ENCODE peak calls at places on chromosomes 12 and 14, in eight cellular contexts. X is MM.1S, P is neuronal stem cell, V is K562, T is H9, K is IMR-90, I is fibroblast of lung, R is mesenchymal stem cell. Q is an unnamed sample. For H3K27me3, the result is how much of the 10 kb centered on the place peaks cover.

GRCh38 chr12:94151577-94151976 is 3.2 kb downstream of the PLXNC1 start:
- DNase-seq in X (peak), T (no peak), I (no peak), P (no peak), V (no peak), K (no peak), R (no peak), Q (no peak)

GRCh38 chr14:75821828-75822521 is 159.8 kb downstream of the TGFB3 start:
- DNase-seq in R (peak), V (no peak), X (no peak), P (no peak), K (peak), I (peak), T (no peak), Q (no peak)

GRCh38 chr14:32621585-32621984 is 292.5 kb downstream of the AKAP6 start:
- DNase-seq in I (no peak), T (no peak), K (no peak), P (no peak), V (no peak), R (no peak), X (no peak), Q (no peak)

GRCh38 chr12:121810833-121811433 is 7.1 kb downstream of the SETD1B start:
- DNase-seq in V (no peak), I (no peak), K (no peak), X (no peak), P (no peak), R (peak), T (no peak), Q (no peak)

GRCh38 chr14:54348001-54348611 is 48.7 kb upstream of the CDKN3 start:
- DNase-seq in X (peak), V (peak), R (peak), K (peak), P (peak), I (peak), T (no peak), Q (no peak)

GRCh38 chr14:31263485-31264133 is 56.0 kb upstream of the HECTD1 start:
- DNase-seq in X (no peak), P (no peak), K (peak), T (no peak), I (peak), V (no peak), R (peak), Q (peak)

GRCh38 chr12:65494537-65494936 is 216.1 kb downstream of the MSRB3 start:
- DNase-seq in T (no peak), R (peak), P (no peak), I (no peak), K (no peak), V (no peak), X (no peak), Q (no peak)

GRCh38 chr12:49767333-49767732 is 26.0 kb downstream of the TMBIM6 start:
- DNase-seq in T (no peak), I (no peak), P (no peak), K (no peak), X (no peak), V (no peak), R (no peak), Q (no peak)

GRCh38 chr14:42110167-42110566 is 503.5 kb downstream of the LRFN5 start:
- DNase-seq in I (peak), R (peak), X (peak), V (no peak), P (no peak), K (peak), T (peak), Q (peak)

GRCh38 chr14:88326352-88327103 is 3.5 kb upstream of the KCNK10 start:
- DNase-seq in R (no peak), V (no peak), K (no peak), I (no peak), X (no peak), T (peak), P (no peak), Q (no peak)

GRCh38 chr12:100826323-100826722 is 31.7 kb downstream of the ANO4 start:
- DNase-seq in T (peak), X (peak), R (peak), I (peak), P (peak), K (peak), V (peak), Q (peak)

GRCh38 chr12:1880876-1881275 is 37.6 kb downstream of the CACNA2D4 start:
- DNase-seq in P (no peak), X (no peak), R (no peak), V (no peak), I (no peak), T (peak), K (no peak), Q (no peak)

GRCh38 chr12:70660620-70661219 is 23.5 kb upstream of the PTPRB start:
- DNase-seq in V (peak), P (no peak), K (peak), R (peak), T (no peak), I (peak), X (peak), Q (peak)

GRCh38 chr14:74793506-74794155 is 30.5 kb downstream of the YLPM1 start:
- DNase-seq in V (peak), P (no peak), T (no peak), K (no peak), I (no peak), R (peak), X (no peak), Q (no peak)

GRCh38 chr14:103126873-103127304 is 3.6 kb downstream of the TNFAIP2 start:
- DNase-seq in K (no peak), R (no peak), I (no peak), X (no peak), T (peak), V (no peak), P (peak), Q (no peak)

GRCh38 chr14:29584992-29585391 is 342.7 kb downstream of the PRKD1 start:
- DNase-seq in R (peak), X (no peak), I (peak), T (peak), P (peak), K (peak), V (no peak), Q (peak)

GRCh38 chr12:50786498-50787231 is 22.8 kb downstream of the ATF1 start:
- DNase-seq in I (peak), T (no peak), R (peak), V (no peak), P (no peak), X (no peak), K (peak), Q (peak)

GRCh38 chr14:51880810-51881580 is 20.6 kb downstream of the GNG2 start:
- DNase-seq in P (no peak), T (no peak), R (peak), V (no peak), K (no peak), X (no peak), I (no peak), Q (peak)

DNA sequence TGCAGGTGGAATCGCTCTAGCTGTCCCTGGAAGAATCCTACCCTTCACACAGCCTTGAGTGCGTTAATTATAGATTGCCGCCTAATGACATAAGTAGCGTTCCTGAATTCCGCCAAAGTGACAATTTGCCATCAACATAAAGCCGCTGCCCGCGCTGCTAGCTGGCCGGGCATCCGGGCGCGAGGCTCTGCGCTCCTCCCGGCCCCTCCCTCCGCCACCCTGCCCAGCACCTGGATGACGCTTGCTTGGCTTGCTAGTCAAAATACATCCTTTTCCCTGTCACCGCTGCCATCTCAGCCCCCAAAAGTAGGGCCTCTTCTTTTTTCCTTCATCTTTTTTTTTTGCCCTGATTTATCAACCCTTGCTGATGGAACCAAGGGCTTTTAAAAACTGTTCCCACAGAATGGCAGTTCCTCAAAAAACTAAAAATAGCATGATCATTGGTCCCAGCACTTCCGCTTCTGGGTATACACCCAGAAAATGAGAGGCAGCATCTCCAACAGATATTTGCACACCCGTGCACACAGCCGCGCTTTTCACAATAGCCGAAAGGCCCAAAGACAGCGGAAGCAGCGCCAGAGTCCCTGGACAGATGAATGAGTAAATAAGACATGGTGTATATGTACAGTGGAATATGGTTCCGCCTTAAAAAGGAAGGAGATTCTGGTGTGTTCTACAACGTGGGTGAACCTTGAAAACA is 235.3 kb downstream of the BCL11B start:
- DNase-seq in P (no peak), I (no peak), R (no peak), V (no peak), X (no peak), K (no peak), T (no peak), Q (no peak)
- H2AFZ ChIP-seq in P (no peak), I (no peak), R (no peak), V (no peak), X (no peak), K (no peak), T (no peak), Q (peak)

DNA sequence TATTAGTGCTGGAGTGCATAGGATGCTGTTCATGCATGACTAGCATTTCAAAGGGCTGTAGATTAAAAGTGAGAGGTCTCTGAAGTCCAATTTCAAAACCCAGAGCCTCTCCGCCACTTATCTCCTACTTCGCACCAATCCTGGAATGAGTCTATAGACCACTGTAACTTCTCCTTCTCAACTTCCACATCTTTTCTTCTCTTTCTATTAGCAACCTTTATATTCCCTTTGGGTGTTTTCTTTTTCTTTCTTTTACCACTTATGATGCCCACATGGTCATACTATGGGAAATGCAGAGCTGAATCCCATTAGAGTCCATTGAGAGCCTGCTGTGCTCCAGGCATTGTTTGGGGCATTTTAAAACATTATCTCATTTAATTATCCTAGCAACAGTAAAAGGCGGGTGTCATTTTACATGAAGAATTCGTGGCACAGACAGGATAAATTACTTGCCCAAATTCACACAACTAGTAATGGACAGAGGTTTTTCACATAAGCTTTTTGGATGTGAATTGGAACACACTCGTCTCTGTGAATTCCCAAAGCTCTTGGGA is 77.6 kb upstream of the EEA1 start:
- DNase-seq in V (no peak), T (no peak), R (no peak), X (no peak), I (no peak), K (no peak), P (no peak), Q (no peak)
- H3K27ac ChIP-seq in V (no peak), T (no peak), R (no peak), X (no peak), I (no peak), K (no peak), P (no peak), Q (no peak)

GRCh38 chr12:131571827-131572226 is 139.1 kb upstream of the SFSWAP start:
- DNase-seq in V (peak), X (no peak), K (no peak), I (no peak), R (no peak), P (no peak), T (no peak), Q (no peak)
- H3K27me3 ChIP-seq in V (under half), X (under half), K (under half), I (under half), R (under half), P (under half), T (under half), Q (under half)

DNA sequence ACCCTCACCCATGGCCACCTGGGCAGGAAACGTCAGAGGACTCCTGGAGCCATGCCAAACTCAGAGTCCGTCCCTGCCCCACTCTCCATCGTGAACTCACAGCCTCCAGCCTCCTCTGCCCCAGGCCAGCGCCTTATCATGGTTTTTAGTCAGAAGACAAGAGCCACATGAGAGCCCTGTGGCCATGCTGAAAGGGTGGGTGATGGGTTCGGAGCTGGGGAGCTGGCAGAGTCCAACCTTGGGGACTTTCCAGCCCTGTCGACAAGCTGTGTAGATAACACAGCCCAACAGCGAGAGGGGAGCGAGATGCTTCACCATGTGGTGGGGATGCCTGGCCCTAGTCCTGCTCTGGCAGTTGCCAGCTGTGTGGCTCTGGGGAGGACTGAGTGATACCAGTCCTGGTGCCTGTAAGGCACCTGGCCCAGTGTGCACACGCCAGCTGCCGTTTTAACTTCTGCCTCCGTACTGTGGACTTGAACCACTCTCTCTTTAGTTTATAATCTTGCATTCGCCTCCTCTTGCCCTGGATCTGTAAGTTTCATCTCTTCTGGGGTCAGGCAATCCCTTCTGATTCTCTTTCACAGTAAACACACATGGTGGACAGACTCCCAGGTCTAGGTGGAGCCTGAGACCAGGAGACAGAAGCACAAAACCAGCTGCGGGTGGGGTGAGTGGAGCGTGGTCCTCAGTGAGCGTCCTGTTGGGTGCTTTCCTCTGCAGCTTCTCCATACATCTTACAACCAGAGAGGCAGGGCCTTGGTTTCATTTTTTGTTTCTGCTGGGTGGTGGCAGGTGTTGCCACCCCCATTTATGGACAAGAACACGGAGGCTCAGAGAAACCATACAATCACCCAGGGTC is 55.3 kb downstream of the RIN3 start:
- DNase-seq in V (no peak), I (no peak), P (no peak), T (no peak), X (peak), R (no peak), K (no peak), Q (no peak)
- H2AFZ ChIP-seq in V (no peak), I (no peak), P (no peak), T (no peak), X (peak), R (no peak), K (no peak), Q (no peak)

DNA sequence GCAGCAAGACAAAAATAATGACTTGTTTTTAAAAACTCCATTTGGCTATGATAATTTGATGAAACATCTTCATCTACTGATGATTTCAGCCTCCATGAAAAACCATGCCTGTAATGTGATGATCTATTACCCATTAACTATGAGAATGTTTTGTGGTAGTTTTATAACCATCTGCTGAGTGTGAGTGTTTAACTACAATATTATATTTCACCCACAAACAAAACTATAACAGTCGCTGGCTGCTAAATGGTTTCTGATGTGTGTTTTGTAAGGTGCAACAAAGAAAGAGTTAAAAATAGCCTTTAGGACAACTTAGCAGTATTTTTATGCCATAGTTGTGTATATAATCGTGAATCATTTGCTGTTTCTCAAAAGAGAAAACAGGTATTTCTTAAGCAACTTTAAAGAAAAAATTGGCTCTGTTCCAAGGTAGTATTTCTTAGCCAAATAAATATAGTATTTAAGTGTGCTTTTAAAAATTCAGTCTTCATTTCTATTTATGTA is 4.9 kb downstream of the PTHLH start:
- DNase-seq in X (no peak), R (no peak), V (no peak), I (no peak), K (peak), P (no peak), T (no peak), Q (peak)
- H3K27ac ChIP-seq in X (no peak), R (no peak), V (no peak), I (no peak), K (no peak), P (no peak), T (no peak), Q (peak)

GRCh38 chr12:57237653-57237951 is 8.1 kb downstream of the SHMT2 start:
- DNase-seq in K (no peak), X (no peak), I (no peak), R (no peak), T (no peak), P (no peak), V (no peak), Q (no peak)
- H3K27me3 ChIP-seq in K (under half), X (under half), I (under half), R (under half), T (half or more), P (under half), V (under half), Q (under half)

GRCh38 chr12:86838264-86838663 is 582.1 kb upstream of the MGAT4C start:
- DNase-seq in V (no peak), I (no peak), T (no peak), P (no peak), R (no peak), K (no peak), X (no peak), Q (no peak)

GRCh38 chr12:86838709-86839108 is 582.5 kb upstream of the MGAT4C start:
- DNase-seq in K (no peak), V (no peak), T (peak), P (no peak), X (no peak), R (no peak), I (peak), Q (no peak)

GRCh38 chr12:86834217-86834616 is 578.0 kb upstream of the MGAT4C start:
- DNase-seq in P (no peak), T (no peak), I (no peak), X (no peak), R (no peak), V (no peak), K (no peak), Q (no peak)

DNA sequence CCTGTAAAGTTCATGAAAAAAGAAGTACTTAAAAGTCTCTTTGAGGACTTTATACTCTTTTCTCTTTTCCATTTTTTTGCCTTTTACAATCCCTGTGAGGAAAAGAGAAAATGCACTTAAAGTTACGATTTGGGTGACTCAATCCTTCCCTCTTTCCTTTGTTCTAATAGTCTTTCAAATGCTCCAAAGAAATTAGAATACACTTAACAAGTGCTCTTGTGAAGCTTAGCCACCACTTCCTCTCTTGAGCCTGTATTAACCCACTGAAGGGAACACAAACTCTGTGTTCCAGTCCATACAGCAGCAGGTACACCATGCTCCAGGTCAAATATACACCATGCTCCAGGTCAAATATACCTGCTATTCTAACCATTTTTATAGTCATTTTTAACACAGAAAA is 581.1 kb upstream of the MGAT4C start:
- DNase-seq in P (peak), X (no peak), K (no peak), I (no peak), V (no peak), T (no peak), R (no peak), Q (no peak)
- H2AFZ ChIP-seq in P (peak), X (no peak), K (no peak), I (no peak), V (no peak), T (no peak), R (no peak), Q (no peak)

DNA sequence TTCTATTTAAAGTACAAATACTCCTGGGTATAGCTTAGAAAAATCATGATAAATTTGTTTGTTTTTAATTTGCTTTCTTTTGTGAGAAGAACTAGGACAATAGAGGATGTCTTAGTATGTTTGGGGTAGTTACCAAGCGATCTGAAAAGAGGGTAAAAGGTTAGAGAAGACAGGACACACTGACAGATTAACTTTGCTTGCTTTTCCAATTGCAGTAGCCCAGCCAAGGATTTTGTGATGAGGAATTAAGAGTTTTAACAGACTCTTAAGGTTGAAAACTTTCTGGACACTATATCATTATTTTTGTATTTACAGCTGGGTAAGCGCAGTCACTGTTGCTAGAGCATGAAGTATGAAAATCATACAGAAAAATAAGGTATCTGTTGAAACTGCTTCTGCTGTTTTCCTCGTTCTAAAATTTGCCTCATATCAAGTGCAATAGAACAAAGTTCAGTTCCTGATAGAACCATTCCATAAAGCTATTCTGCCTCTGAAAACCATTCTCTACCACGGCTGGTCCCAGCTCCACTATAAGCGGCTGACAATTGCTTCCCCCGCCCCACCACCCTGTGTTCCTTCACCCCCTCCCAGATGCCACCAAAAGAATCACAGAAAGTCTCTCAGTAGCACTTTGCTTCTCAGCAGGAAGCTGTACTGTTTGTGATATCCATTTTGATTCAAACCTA is 413.4 kb downstream of the BCAT1 start:
- DNase-seq in K (no peak), V (no peak), T (no peak), X (no peak), I (no peak), R (no peak), P (no peak), Q (no peak)
- H3K27ac ChIP-seq in K (no peak), V (no peak), T (no peak), X (no peak), I (peak), R (no peak), P (no peak), Q (no peak)

GRCh38 chr12:95784286-95784685 is 6.3 kb downstream of the NTN4 start:
- DNase-seq in X (no peak), R (no peak), I (no peak), K (peak), T (no peak), P (no peak), V (no peak), Q (no peak)
- H3K27me3 ChIP-seq in X (under half), R (under half), I (under half), K (under half), T (under half), P (under half), V (under half), Q (under half)

Q was measured in astrocyte.